ENCODE peak calls at places on chromosomes 11 and 22, in ten cellular contexts. G is left lung; A is NCI-H82; Z is activated T-cell treated with anti-CD3 and anti-CD28 coated beads, Interleukin-2, amount 50 U/mL, for 1 hour; W is smooth muscle cell of the brain vasculature; O is activated naive CD8-positive, alpha-beta T cell treated with anti-CD3 and anti-CD28 coated beads, Interleukin-2, amount 50 U/mL, for 24 hours; L is ovary; C is EL; F is NCI-H187; Y is memory B cell. R is an unnamed sample.

GRCh38 chr11:86571273-86571948 is 101.0 kb downstream of the ME3 start:
- DNase-seq in Z (no peak), C (peak), L (no peak), O (no peak), F (no peak), W (no peak), A (peak), Y (no peak), G (no peak), R (no peak)

GRCh38 chr11:13761250-13761649 is 92.8 kb downstream of the FAR1 start:
- DNase-seq in L (no peak), W (no peak), C (peak), F (no peak), A (no peak), Z (no peak), Y (no peak), O (no peak), G (no peak), R (no peak)

GRCh38 chr11:65370659-65371049 is 11.8 kb downstream of the SLC25A45 start:
- DNase-seq in C (no peak), W (no peak), A (no peak), Z (no peak), O (no peak), F (no peak), G (no peak), Y (no peak), L (no peak), R (no peak)

GRCh38 chr11:121106812-121107211 is 5.8 kb downstream of the TECTA start:
- DNase-seq in A (no peak), F (no peak), G (no peak), L (no peak), Y (no peak), C (no peak), O (no peak), Z (no peak), W (no peak), R (no peak)

GRCh38 chr11:8384199-8384821 is 120.6 kb upstream of the LMO1 start:
- DNase-seq in W (no peak), O (no peak), C (peak), G (peak), F (peak), L (no peak), Z (no peak), Y (no peak), A (no peak), R (peak)

GRCh38 chr11:46906596-46906995 is 11.8 kb downstream of the LRP4 start:
- DNase-seq in W (no peak), Y (no peak), A (no peak), L (no peak), Z (no peak), F (no peak), O (no peak), G (no peak), C (no peak), R (no peak)

GRCh38 chr11:130260735-130261134 is 54.0 kb downstream of the ZBTB44 start:
- DNase-seq in W (no peak), C (no peak), A (no peak), G (no peak), L (no peak), Y (no peak), Z (no peak), F (no peak), O (no peak), R (no peak)

GRCh38 chr22:42901790-42902508 is 44.9 kb upstream of the ARFGAP3 start:
- DNase-seq in F (no peak), G (no peak), Z (no peak), C (no peak), W (no peak), O (no peak), L (no peak), Y (no peak), A (peak), R (no peak)

GRCh38 chr11:118012083-118012669 is 26.0 kb downstream of the IL10RA start:
- DNase-seq in G (peak), A (peak), L (no peak), W (no peak), O (no peak), C (peak), Z (no peak), Y (no peak), F (no peak), R (no peak)

GRCh38 chr22:41123151-41123550 is 30.8 kb downstream of the EP300 start:
- DNase-seq in L (no peak), Y (no peak), G (no peak), A (no peak), W (no peak), F (no peak), O (no peak), C (peak), Z (no peak), R (no peak)

GRCh38 chr22:42154731-42155543 is 24.3 kb upstream of the CYP2D6 start:
- DNase-seq in Z (no peak), A (no peak), O (no peak), C (no peak), F (no peak), G (no peak), W (no peak), L (no peak), Y (no peak), R (no peak)

GRCh38 chr11:20053572-20053971 is 106.7 kb downstream of the DBX1 start:
- DNase-seq in G (no peak), W (no peak), O (no peak), L (no peak), C (no peak), Y (no peak), F (no peak), A (no peak), Z (no peak), R (no peak)

GRCh38 chr11:69787906-69788305 is 12.8 kb upstream of the FGF4 start:
- DNase-seq in A (no peak), Y (no peak), C (no peak), W (no peak), Z (no peak), F (no peak), G (no peak), L (no peak), O (no peak), R (no peak)

GRCh38 chr22:49915610-49916009 is 2.6 kb downstream of the ALG12 start:
- DNase-seq in G (no peak), F (no peak), W (no peak), Y (no peak), O (no peak), L (no peak), A (no peak), C (no peak), Z (no peak), R (no peak)

GRCh38 chr11:19027829-19028595 is 32.5 kb downstream of the MRGPRX2 start:
- DNase-seq in A (peak), C (peak), Z (no peak), F (no peak), W (no peak), Y (no peak), L (no peak), O (no peak), G (no peak), R (no peak)

GRCh38 chr11:125925247-125925740 is 20.6 kb upstream of the VSIG10L2 start:
- DNase-seq in A (no peak), Z (no peak), G (no peak), Y (no peak), L (no peak), F (no peak), O (no peak), C (no peak), W (no peak), R (no peak)

GRCh38 chr22:35220221-35220620 is 37.1 kb upstream of the HMGXB4 start:
- DNase-seq in O (no peak), A (no peak), W (no peak), Z (no peak), C (peak), Y (no peak), F (no peak), L (no peak), G (no peak), R (no peak)

GRCh38 chr11:12290477-12290922 is 86.9 kb upstream of the PARVA start:
- DNase-seq in Y (no peak), F (no peak), W (no peak), G (no peak), O (no peak), A (no peak), L (no peak), C (no peak), Z (no peak), R (no peak)

GRCh38 chr11:104163100-104164027 is 583 bp downstream of the PDGFD start:
- DNase-seq in O (no peak), Y (no peak), G (no peak), L (peak), C (peak), F (no peak), Z (no peak), A (no peak), W (no peak), R (no peak)

GRCh38 chr11:12769834-12770345 is 95.7 kb downstream of the TEAD1 start:
- DNase-seq in G (no peak), Y (no peak), A (no peak), W (no peak), C (peak), F (no peak), O (no peak), Z (no peak), L (no peak), R (no peak)